ENCODE peak calls at places on chromosome 15, in eight cellular contexts. One of them, this sample, is unnamed. For H3K9me3, the result is how much of the 10 kb centered on the place peaks cover.

GRCh38 chr15:101000271-101000681 is 81.1 kb downstream of the LRRK1 start:
- DNase-seq in AG04450: no peak
- DNase-seq in uterus: no peak
- DNase-seq in endothelial cell of umbilical vein: no peak
- DNase-seq in neural progenitor cell: no peak
- DNase-seq in transverse colon: no peak
- DNase-seq in ovary: no peak
- DNase-seq in CD4-positive, alpha-beta T cell: no peak
- DNase-seq in this sample: peak

GRCh38 chr15:27993544-27993943 is 105.6 kb downstream of the OCA2 start:
- DNase-seq in transverse colon: no peak
- DNase-seq in AG04450: no peak
- DNase-seq in endothelial cell of umbilical vein: no peak
- DNase-seq in uterus: no peak
- DNase-seq in neural progenitor cell: no peak
- DNase-seq in CD4-positive, alpha-beta T cell: no peak
- DNase-seq in ovary: no peak
- DNase-seq in this sample: no peak

GRCh38 chr15:41047474-41047873 is 68.6 kb downstream of the INO80 start:
- DNase-seq in endothelial cell of umbilical vein: no peak
- DNase-seq in ovary: no peak
- DNase-seq in transverse colon: no peak
- DNase-seq in CD4-positive, alpha-beta T cell: no peak
- DNase-seq in neural progenitor cell: no peak
- DNase-seq in uterus: no peak
- DNase-seq in AG04450: no peak
- DNase-seq in this sample: no peak

GRCh38 chr15:66098019-66098363 is 155.6 kb downstream of the MEGF11 start:
- DNase-seq in CD4-positive, alpha-beta T cell: no peak
- DNase-seq in neural progenitor cell: no peak
- DNase-seq in uterus: no peak
- DNase-seq in ovary: no peak
- DNase-seq in transverse colon: no peak
- DNase-seq in AG04450: no peak
- DNase-seq in endothelial cell of umbilical vein: no peak
- DNase-seq in this sample: no peak

GRCh38 chr15:66567897-66568296 is 2.1 kb upstream of the LCTL start:
- DNase-seq in neural progenitor cell: no peak
- DNase-seq in transverse colon: no peak
- DNase-seq in CD4-positive, alpha-beta T cell: no peak
- DNase-seq in AG04450: no peak
- DNase-seq in uterus: no peak
- DNase-seq in endothelial cell of umbilical vein: no peak
- DNase-seq in ovary: no peak
- DNase-seq in this sample: no peak

GRCh38 chr15:22992026-22992331 is 11.8 kb upstream of the CYFIP1 start:
- DNase-seq in ovary: no peak
- DNase-seq in AG04450: no peak
- DNase-seq in transverse colon: no peak
- DNase-seq in CD4-positive, alpha-beta T cell: no peak
- DNase-seq in endothelial cell of umbilical vein: no peak
- DNase-seq in uterus: no peak
- DNase-seq in neural progenitor cell: no peak
- DNase-seq in this sample: no peak

GRCh38 chr15:58487724-58488120 is 55.9 kb downstream of the LIPC start:
- DNase-seq in AG04450: no peak
- DNase-seq in ovary: no peak
- DNase-seq in uterus: no peak
- DNase-seq in CD4-positive, alpha-beta T cell: no peak
- DNase-seq in endothelial cell of umbilical vein: no peak
- DNase-seq in transverse colon: no peak
- DNase-seq in neural progenitor cell: no peak
- DNase-seq in this sample: no peak

GRCh38 chr15:42558739-42559138 is 10.1 kb downstream of the HAUS2 start:
- DNase-seq in CD4-positive, alpha-beta T cell: no peak
- DNase-seq in ovary: no peak
- DNase-seq in neural progenitor cell: no peak
- DNase-seq in transverse colon: no peak
- DNase-seq in endothelial cell of umbilical vein: no peak
- DNase-seq in uterus: no peak
- DNase-seq in AG04450: no peak
- DNase-seq in this sample: no peak

GRCh38 chr15:101108458-101108775 is 143.4 kb downstream of the CHSY1 start:
- DNase-seq in transverse colon: no peak
- DNase-seq in AG04450: no peak
- DNase-seq in ovary: no peak
- DNase-seq in uterus: no peak
- DNase-seq in endothelial cell of umbilical vein: no peak
- DNase-seq in neural progenitor cell: no peak
- DNase-seq in CD4-positive, alpha-beta T cell: no peak
- DNase-seq in this sample: no peak

GRCh38 chr15:34318277-34319079 is 19.1 kb downstream of the SLC12A6 start:
- DNase-seq in AG04450: no peak
- DNase-seq in uterus: peak
- DNase-seq in CD4-positive, alpha-beta T cell: no peak
- DNase-seq in endothelial cell of umbilical vein: peak
- DNase-seq in transverse colon: peak
- DNase-seq in neural progenitor cell: peak
- DNase-seq in ovary: peak
- DNase-seq in this sample: peak

GRCh38 chr15:25233766-25234350 is 205.0 kb downstream of the UBE3A start:
- DNase-seq in CD4-positive, alpha-beta T cell: no peak
- DNase-seq in uterus: no peak
- DNase-seq in neural progenitor cell: no peak
- DNase-seq in ovary: no peak
- DNase-seq in transverse colon: no peak
- DNase-seq in AG04450: no peak
- DNase-seq in endothelial cell of umbilical vein: no peak
- DNase-seq in this sample: no peak

GRCh38 chr15:57216288-57216687 is 160.0 kb upstream of the CGNL1 start:
- DNase-seq in neural progenitor cell: peak
- DNase-seq in ovary: no peak
- DNase-seq in AG04450: peak
- DNase-seq in transverse colon: no peak
- DNase-seq in uterus: no peak
- DNase-seq in CD4-positive, alpha-beta T cell: no peak
- DNase-seq in endothelial cell of umbilical vein: peak
- DNase-seq in this sample: no peak

GRCh38 chr15:90367578-90367977 is 15.5 kb downstream of the ZNF774 start:
- DNase-seq in AG04450: no peak
- DNase-seq in uterus: no peak
- DNase-seq in transverse colon: no peak
- DNase-seq in endothelial cell of umbilical vein: no peak
- DNase-seq in CD4-positive, alpha-beta T cell: no peak
- DNase-seq in neural progenitor cell: no peak
- DNase-seq in ovary: no peak
- DNase-seq in this sample: no peak

GRCh38 chr15:36265422-36265821 is 314.0 kb upstream of the CDIN1 start:
- DNase-seq in neural progenitor cell: no peak
- DNase-seq in uterus: no peak
- DNase-seq in AG04450: no peak
- DNase-seq in transverse colon: no peak
- DNase-seq in ovary: no peak
- DNase-seq in CD4-positive, alpha-beta T cell: no peak
- DNase-seq in endothelial cell of umbilical vein: no peak
- DNase-seq in this sample: no peak

GRCh38 chr15:98743177-98743576 is 94.8 kb downstream of the IGF1R start:
- DNase-seq in endothelial cell of umbilical vein: no peak
- DNase-seq in uterus: no peak
- DNase-seq in transverse colon: no peak
- DNase-seq in ovary: no peak
- DNase-seq in AG04450: no peak
- DNase-seq in neural progenitor cell: no peak
- DNase-seq in CD4-positive, alpha-beta T cell: no peak
- DNase-seq in this sample: no peak

GRCh38 chr15:34773013-34773412 is 18.2 kb upstream of the GJD2 start:
- DNase-seq in ovary: no peak
- DNase-seq in uterus: no peak
- DNase-seq in endothelial cell of umbilical vein: no peak
- DNase-seq in CD4-positive, alpha-beta T cell: no peak
- DNase-seq in transverse colon: no peak
- DNase-seq in neural progenitor cell: no peak
- DNase-seq in AG04450: no peak
- DNase-seq in this sample: no peak

GRCh38 chr15:88301311-88301710 is 44.8 kb upstream of the NTRK3 start:
- DNase-seq in AG04450: no peak
- DNase-seq in ovary: no peak
- DNase-seq in transverse colon: no peak
- DNase-seq in CD4-positive, alpha-beta T cell: no peak
- DNase-seq in neural progenitor cell: no peak
- DNase-seq in uterus: no peak
- DNase-seq in endothelial cell of umbilical vein: no peak
- DNase-seq in this sample: no peak

GRCh38 chr15:47933865-47934264 is 186.9 kb upstream of the SLC24A5 start:
- DNase-seq in AG04450: no peak
- DNase-seq in endothelial cell of umbilical vein: no peak
- DNase-seq in ovary: no peak
- DNase-seq in CD4-positive, alpha-beta T cell: no peak
- DNase-seq in transverse colon: no peak
- DNase-seq in uterus: no peak
- DNase-seq in neural progenitor cell: no peak
- DNase-seq in this sample: no peak

GRCh38 chr15:73282567-73283200 is 86.1 kb downstream of the HCN4 start:
- DNase-seq in transverse colon: no peak
- DNase-seq in AG04450: no peak
- DNase-seq in uterus: no peak
- DNase-seq in CD4-positive, alpha-beta T cell: no peak
- DNase-seq in neural progenitor cell: no peak
- DNase-seq in ovary: no peak
- DNase-seq in endothelial cell of umbilical vein: no peak
- DNase-seq in this sample: no peak
- H3K27ac ChIP-seq in transverse colon: no peak
- H3K27ac ChIP-seq in AG04450: no peak
- H3K27ac ChIP-seq in uterus: no peak
- H3K27ac ChIP-seq in CD4-positive, alpha-beta T cell: no peak
- H3K27ac ChIP-seq in neural progenitor cell: no peak
- H3K27ac ChIP-seq in ovary: no peak
- H3K27ac ChIP-seq in endothelial cell of umbilical vein: no peak
- H3K27ac ChIP-seq in this sample: no peak

GRCh38 chr15:54884312-54884711 is 312.4 kb downstream of the RSL24D1 start:
- DNase-seq in endothelial cell of umbilical vein: no peak
- DNase-seq in uterus: no peak
- DNase-seq in ovary: no peak
- DNase-seq in CD4-positive, alpha-beta T cell: no peak
- DNase-seq in AG04450: no peak
- DNase-seq in neural progenitor cell: no peak
- DNase-seq in transverse colon: no peak
- DNase-seq in this sample: no peak
- H3K9me3 ChIP-seq in endothelial cell of umbilical vein: under half
- H3K9me3 ChIP-seq in uterus: under half
- H3K9me3 ChIP-seq in ovary: under half
- H3K9me3 ChIP-seq in CD4-positive, alpha-beta T cell: under half
- H3K9me3 ChIP-seq in AG04450: under half
- H3K9me3 ChIP-seq in neural progenitor cell: under half
- H3K9me3 ChIP-seq in transverse colon: under half
- H3K9me3 ChIP-seq in this sample: under half

DNA sequence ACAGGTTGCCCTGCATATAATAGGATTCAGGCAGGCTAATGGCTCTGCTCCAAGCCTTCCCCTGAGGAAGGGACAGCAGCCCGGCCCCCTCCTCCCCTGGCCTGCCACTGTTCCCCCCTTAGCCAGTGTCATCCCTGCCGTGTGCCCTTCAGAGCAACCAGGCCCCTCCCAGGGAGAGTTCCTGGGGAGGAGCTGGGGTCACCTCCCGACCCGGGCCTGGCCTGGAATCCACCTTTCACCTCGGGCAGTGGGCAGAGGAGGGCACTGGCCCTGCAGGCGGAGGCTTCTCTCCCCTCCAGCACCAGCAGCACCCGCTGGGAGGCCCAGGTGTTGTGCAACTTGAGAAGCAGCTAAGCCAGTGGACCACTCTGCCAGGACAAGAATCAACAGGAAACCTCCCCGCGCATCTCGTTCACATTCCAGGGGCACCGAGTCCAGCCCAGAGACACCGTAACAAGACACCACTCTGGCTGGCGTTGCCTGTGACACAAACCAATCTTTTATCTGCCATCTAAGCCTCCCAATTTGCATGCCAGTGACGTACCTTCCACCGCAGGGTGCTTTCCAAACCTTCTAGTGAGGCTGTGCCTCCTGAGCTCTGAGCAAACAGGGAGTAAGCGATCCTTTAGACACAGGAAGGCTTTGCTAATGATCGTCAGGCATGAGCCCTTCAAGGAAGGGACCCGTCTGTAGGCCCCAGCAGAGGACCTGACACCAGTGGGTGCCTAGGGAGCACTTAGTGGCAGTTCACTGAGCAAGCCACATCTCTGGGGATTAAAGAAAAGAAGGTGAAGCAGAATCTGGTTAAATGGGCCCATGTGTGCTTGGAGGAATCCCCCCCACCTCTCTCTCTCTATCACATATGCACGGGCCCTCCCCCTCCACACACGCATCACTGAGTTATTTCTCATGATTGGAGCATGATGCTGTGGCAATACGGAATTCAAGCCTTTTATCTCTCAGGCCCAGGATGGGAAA is 98.9 kb upstream of the TLE3 start:
- DNase-seq in transverse colon: peak
- DNase-seq in endothelial cell of umbilical vein: no peak
- DNase-seq in ovary: peak
- DNase-seq in uterus: no peak
- DNase-seq in AG04450: peak
- DNase-seq in neural progenitor cell: peak
- DNase-seq in CD4-positive, alpha-beta T cell: no peak
- DNase-seq in this sample: peak
- TF ChIP-seq CTCF in transverse colon: no peak
- TF ChIP-seq CTCF in endothelial cell of umbilical vein: no peak
- TF ChIP-seq CTCF in ovary: no peak
- TF ChIP-seq CTCF in uterus: no peak
- TF ChIP-seq CTCF in AG04450: no peak
- TF ChIP-seq CTCF in neural progenitor cell: no peak
- TF ChIP-seq CTCF in CD4-positive, alpha-beta T cell: no peak
- TF ChIP-seq CTCF in this sample: no peak

DNA sequence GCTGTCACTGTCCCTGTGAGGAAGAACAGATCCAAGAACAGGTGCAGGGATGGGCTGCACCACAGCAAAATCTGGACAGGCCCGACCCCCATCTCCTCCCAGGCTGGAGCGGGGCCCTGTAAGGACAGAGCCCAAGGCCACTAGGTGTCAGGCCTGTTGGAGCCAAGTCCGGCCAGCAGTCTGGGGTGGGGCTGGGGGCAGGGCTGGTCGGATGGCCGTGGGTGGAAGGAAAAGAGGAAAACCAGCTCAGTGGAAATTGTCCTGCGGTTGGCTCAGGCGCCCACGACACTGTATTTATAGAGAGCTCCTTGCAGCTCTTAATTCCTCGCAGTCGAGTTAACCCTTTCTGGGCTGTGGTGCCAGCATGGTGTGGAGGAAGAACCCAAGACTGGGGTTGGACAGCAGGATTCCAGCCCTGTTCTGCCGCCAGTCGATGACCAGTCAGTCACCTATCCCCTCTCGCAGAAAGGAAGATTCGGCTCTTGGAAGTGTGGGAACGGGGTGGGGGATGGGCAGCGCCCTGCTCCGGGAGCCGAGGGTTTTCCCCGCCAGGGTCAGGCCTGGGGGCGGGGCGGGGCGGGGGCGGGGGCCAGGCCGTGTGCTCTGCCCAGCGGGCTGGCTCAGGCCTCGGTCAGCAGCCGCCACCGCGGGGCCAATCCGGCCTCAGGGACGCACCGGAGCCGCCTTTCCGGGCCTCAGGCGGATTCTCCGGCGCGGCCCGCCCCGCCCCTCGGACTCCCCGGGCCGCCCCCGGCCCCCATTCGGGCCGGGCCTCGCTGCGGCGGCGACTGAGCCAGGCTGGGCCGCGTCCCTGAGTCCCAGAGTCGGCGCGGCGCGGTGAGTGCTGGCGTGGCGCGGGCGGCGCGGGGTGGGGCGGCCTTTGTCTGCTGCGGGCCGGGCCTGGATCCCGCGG is at the start of gene CD276:
- DNase-seq in ovary: peak
- DNase-seq in endothelial cell of umbilical vein: peak
- DNase-seq in transverse colon: peak
- DNase-seq in CD4-positive, alpha-beta T cell: peak
- DNase-seq in neural progenitor cell: peak
- DNase-seq in uterus: peak
- DNase-seq in AG04450: no peak
- DNase-seq in this sample: peak
- H3K27ac ChIP-seq in ovary: peak
- H3K27ac ChIP-seq in endothelial cell of umbilical vein: peak
- H3K27ac ChIP-seq in transverse colon: peak
- H3K27ac ChIP-seq in CD4-positive, alpha-beta T cell: no peak
- H3K27ac ChIP-seq in neural progenitor cell: peak
- H3K27ac ChIP-seq in uterus: peak
- H3K27ac ChIP-seq in AG04450: peak
- H3K27ac ChIP-seq in this sample: peak